ENCODE peak calls at places on chromosomes 5 and 9, in four cellular contexts. One of them, this sample, is unnamed.

GRCh38 chr5:99449786-99450185 is 521.0 kb upstream of the CHD1 start:
- DNase-seq in psoas muscle: no peak
- DNase-seq in PC-3: no peak
- DNase-seq in HCT116: no peak
- DNase-seq in this sample: no peak

GRCh38 chr9:19049872-19050636 is 827 bp downstream of the RRAGA start:
- DNase-seq in psoas muscle: no peak
- DNase-seq in PC-3: peak; percentile 26
- DNase-seq in HCT116: no peak
- DNase-seq in this sample: peak; percentile 22

GRCh38 chr9:108108802-108109448 is 619.4 kb upstream of the KLF4 start:
- DNase-seq in psoas muscle: no peak
- DNase-seq in PC-3: peak; percentile 5
- DNase-seq in HCT116: no peak
- DNase-seq in this sample: no peak

GRCh38 chr5:172801184-172801671 is 30.2 kb upstream of the DUSP1 start:
- DNase-seq in psoas muscle: no peak
- DNase-seq in PC-3: peak; percentile 87
- DNase-seq in HCT116: no peak
- DNase-seq in this sample: peak; percentile 99

GRCh38 chr5:179420476-179420875 is 75.2 kb upstream of the ADAMTS2 start:
- DNase-seq in psoas muscle: no peak
- DNase-seq in PC-3: no peak
- DNase-seq in HCT116: no peak
- DNase-seq in this sample: no peak

GRCh38 chr5:132489871-132490483 is 596 bp downstream of the IRF1 start:
- DNase-seq in psoas muscle: peak; percentile 64
- DNase-seq in PC-3: peak; percentile 22
- DNase-seq in HCT116: no peak
- DNase-seq in this sample: no peak

GRCh38 chr5:72921886-72922285 is 34.0 kb upstream of the FCHO2 start:
- DNase-seq in psoas muscle: no peak
- DNase-seq in PC-3: no peak
- DNase-seq in HCT116: no peak
- DNase-seq in this sample: no peak

GRCh38 chr5:17180957-17181723 is 36.3 kb upstream of the BASP1 start:
- DNase-seq in psoas muscle: no peak
- DNase-seq in PC-3: peak; percentile 95
- DNase-seq in HCT116: no peak
- DNase-seq in this sample: peak; percentile 100

GRCh38 chr5:180352116-180352975 is 790 bp downstream of the GFPT2 start:
- DNase-seq in psoas muscle: peak; percentile 40
- DNase-seq in PC-3: no peak
- DNase-seq in HCT116: no peak
- DNase-seq in this sample: no peak

GRCh38 chr5:90518666-90519065 is 10.7 kb downstream of the LYSMD3 start:
- DNase-seq in psoas muscle: no peak
- DNase-seq in PC-3: peak; percentile 80
- DNase-seq in HCT116: no peak
- DNase-seq in this sample: peak; percentile 25

GRCh38 chr5:85049020-85049419 is 664.3 kb upstream of the EDIL3 start:
- DNase-seq in psoas muscle: no peak
- DNase-seq in PC-3: peak; percentile 77
- DNase-seq in HCT116: peak; percentile 8
- DNase-seq in this sample: no peak

GRCh38 chr9:137387034-137387890 is 35.7 kb downstream of the EXD3 start:
- DNase-seq in psoas muscle: no peak
- DNase-seq in PC-3: no peak
- DNase-seq in HCT116: no peak
- DNase-seq in this sample: no peak

GRCh38 chr9:137388589-137389427 is 34.2 kb downstream of the EXD3 start:
- DNase-seq in psoas muscle: no peak
- DNase-seq in PC-3: no peak
- DNase-seq in HCT116: no peak
- DNase-seq in this sample: no peak

GRCh38 chr9:137389428-137389746 is 33.6 kb downstream of the EXD3 start:
- DNase-seq in psoas muscle: no peak
- DNase-seq in PC-3: no peak
- DNase-seq in HCT116: no peak
- DNase-seq in this sample: no peak

GRCh38 chr9:137390553-137391410 is 32.2 kb downstream of the EXD3 start:
- DNase-seq in psoas muscle: peak; percentile 42
- DNase-seq in PC-3: peak; percentile 31
- DNase-seq in HCT116: no peak
- DNase-seq in this sample: no peak

DNA sequence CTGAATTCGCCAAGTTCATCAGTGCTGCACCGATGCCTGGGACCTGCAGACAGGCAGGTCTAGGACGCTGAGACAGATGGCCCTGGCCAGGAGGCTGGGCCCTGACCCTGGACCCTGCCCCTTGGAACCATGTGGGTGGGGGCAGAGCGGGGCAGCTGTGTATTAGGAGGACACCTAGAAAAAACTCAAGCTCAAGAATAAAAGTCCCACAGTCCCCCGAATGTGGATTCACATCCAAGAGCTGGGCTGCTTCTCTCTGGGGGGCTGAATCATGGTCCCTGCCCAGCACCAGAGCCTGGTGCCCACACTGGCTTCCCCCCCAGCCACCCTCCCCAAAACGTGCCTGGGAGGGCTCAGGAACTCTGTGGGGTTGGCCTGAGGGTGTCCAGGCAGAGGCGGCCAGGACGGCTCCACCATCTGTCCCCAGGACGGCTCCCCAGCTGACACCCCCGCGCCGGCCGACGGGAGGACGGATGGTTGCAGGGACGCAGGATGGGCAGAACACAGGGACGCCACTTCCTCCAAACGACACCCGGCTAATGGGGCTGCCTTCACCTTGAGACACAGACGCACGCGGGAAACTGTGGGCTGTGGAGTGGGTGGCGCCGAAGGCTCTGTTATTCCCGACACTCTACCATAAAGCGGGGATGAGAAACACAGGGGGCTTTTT is 34.9 kb downstream of the EXD3 start:
- DNase-seq in psoas muscle: no peak
- DNase-seq in PC-3: no peak
- DNase-seq in HCT116: no peak
- DNase-seq in this sample: no peak
- H3K27ac ChIP-seq in psoas muscle: peak overlapping the region; percentile 61
- H3K27ac ChIP-seq in PC-3: no peak overlapping the region
- H3K27ac ChIP-seq in HCT116: no peak overlapping the region
- H3K27ac ChIP-seq in this sample: no peak overlapping the region

GRCh38 chr5:148382961-148383360 is 797 bp upstream of the FBXO38 start:
- DNase-seq in psoas muscle: no peak
- DNase-seq in PC-3: peak; percentile 18
- DNase-seq in HCT116: no peak
- DNase-seq in this sample: no peak
- H3K4me1 ChIP-seq in psoas muscle: peaks cover 28% of the 10 kb centered on the region
- H3K4me1 ChIP-seq in PC-3: peaks cover 43% of the 10 kb centered on the region
- H3K4me1 ChIP-seq in HCT116: peaks cover 4% of the 10 kb centered on the region
- H3K4me1 ChIP-seq in this sample: peaks cover 17% of the 10 kb centered on the region

GRCh38 chr9:131178895-131179294 is 53.5 kb downstream of the NUP214 start:
- DNase-seq in psoas muscle: no peak
- DNase-seq in PC-3: no peak
- DNase-seq in HCT116: no peak
- DNase-seq in this sample: no peak

GRCh38 chr9:131178382-131178781 is 53.0 kb downstream of the NUP214 start:
- DNase-seq in psoas muscle: peak; percentile 63
- DNase-seq in PC-3: peak; percentile 51
- DNase-seq in HCT116: peak; percentile 39
- DNase-seq in this sample: peak; percentile 12

GRCh38 chr9:131180454-131180853 is 55.1 kb downstream of the NUP214 start:
- DNase-seq in psoas muscle: no peak
- DNase-seq in PC-3: no peak
- DNase-seq in HCT116: no peak
- DNase-seq in this sample: no peak

GRCh38 chr9:131179561-131180219 is 54.3 kb downstream of the NUP214 start:
- DNase-seq in psoas muscle: no peak
- DNase-seq in PC-3: no peak
- DNase-seq in HCT116: no peak
- DNase-seq in this sample: peak; percentile 49

DNA sequence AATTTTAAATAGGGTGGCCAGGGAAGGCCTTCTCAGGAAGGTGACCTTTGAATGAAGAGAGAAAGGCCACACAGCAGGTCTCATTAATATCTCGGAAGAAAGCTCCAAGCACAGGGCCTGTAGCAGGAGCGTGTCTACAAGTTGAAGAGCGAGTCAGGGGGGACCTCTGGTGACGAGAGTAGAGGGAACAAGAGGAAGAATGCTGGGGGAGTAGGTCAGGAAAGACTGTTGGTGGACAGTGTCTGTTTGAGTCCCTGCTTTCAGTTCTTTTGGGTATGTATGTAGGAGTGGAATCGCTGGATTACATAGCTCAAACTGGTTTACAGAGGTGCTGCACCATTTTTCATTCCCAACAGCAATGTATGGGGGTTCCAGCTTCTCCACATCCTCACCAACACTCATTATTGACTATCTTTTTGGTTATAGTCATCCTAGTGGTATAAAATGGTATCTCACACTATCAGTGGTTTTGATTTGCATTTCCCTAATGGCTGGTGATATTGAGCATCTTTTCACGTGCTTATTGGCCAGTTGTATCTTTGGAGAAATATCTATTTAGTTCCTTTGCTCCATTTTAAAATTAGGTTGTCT is 55.8 kb downstream of the NUP214 start:
- DNase-seq in psoas muscle: no peak
- DNase-seq in PC-3: peak; percentile 11
- DNase-seq in HCT116: no peak
- DNase-seq in this sample: no peak
- TF ChIP-seq CTCF in psoas muscle: no peak
- TF ChIP-seq CTCF in PC-3: peak; percentile 41
- TF ChIP-seq CTCF in HCT116: no peak
- TF ChIP-seq CTCF in this sample: peak; percentile 42

DNA sequence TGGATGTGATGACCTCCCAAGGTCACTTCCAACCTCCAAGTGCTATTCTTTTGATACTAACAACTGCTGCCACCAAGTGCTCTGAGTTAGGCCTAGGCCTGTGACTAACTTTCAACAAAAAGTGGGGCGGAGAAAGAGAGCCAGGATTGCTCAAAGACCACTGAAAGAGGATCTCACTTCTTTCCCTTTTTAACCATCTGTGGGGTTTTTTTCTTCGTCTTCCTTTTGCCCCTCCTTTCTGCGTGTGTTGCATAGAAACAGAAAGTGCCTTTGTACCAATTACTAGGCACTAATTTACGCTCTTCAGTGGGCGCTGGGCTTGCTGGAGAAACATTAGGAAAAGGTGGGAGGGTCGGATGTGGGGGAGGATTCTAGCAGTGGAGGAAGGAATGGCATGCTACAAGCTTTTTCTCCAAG is 8.0 kb downstream of the KLF9 start:
- DNase-seq in psoas muscle: no peak
- DNase-seq in PC-3: no peak
- DNase-seq in HCT116: no peak
- DNase-seq in this sample: no peak
- H3K27ac ChIP-seq in psoas muscle: peak overlapping the region; percentile 100
- H3K27ac ChIP-seq in PC-3: no peak overlapping the region
- H3K27ac ChIP-seq in HCT116: no peak overlapping the region
- H3K27ac ChIP-seq in this sample: peak overlapping the region; percentile 80

DNA sequence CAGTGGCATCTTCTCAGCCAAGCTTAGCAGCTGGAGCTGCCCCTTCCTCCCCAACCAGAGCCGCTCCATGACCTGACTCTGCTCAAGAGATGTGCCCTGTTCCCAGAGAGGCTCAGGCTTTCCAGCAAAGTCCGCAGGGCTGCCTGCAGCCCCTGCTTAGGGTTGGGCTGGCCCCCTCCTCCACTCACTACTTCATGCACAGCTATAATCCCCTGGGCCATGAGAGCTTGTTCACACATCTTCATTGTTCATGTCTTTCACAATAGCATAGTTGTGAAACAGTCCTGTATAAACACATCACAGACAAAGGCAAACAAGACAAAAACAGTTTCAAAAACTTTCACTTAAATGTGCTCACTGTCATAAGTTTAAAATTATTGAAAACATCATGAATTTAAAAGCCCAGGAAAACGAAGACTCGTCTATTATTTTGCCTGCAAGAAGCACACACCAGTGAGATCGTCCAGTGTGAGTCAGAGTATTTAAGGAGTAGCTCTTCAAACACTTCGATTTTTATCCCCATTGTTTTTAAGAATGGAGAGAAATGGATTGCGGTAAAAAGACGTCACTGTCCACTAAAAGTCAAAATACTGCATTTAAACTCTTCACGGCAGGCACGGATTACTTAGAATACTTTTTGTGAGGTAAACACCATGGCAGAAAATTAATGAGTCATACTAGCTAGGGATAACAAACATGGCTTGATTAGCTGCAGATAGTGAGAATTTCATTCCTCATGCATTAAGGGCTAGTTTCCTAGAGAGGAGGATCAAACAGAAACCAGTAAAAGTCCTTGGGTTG is 40.7 kb upstream of the S1PR3 start:
- DNase-seq in psoas muscle: no peak
- DNase-seq in PC-3: peak; percentile 15
- DNase-seq in HCT116: no peak
- DNase-seq in this sample: no peak
- H3K4me1 ChIP-seq in psoas muscle: no peaks in the 10 kb centered on the region
- H3K4me1 ChIP-seq in PC-3: peaks cover 10% of the 10 kb centered on the region
- H3K4me1 ChIP-seq in HCT116: no peaks in the 10 kb centered on the region
- H3K4me1 ChIP-seq in this sample: no peaks in the 10 kb centered on the region

DNA sequence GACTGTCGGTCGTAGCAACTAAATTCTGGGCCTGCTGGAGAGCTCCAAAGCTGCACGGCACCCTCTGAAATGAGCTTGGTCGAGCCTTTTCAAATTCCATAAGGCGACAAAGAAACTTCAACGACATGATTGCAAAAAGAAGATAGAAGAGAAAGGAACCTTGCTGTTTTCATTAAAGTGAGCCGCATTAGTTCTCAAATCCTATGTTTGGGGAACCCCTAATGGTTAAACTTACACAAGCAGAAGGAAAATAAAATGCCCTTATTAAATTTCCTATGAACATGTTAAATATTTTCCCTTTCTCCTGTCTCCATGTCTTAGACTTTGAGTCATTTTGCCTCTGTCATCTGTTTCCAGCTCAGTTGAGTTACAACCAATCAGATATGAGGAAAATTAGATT is 735.7 kb upstream of the WWC1 start:
- DNase-seq in psoas muscle: no peak
- DNase-seq in PC-3: no peak
- DNase-seq in HCT116: no peak
- DNase-seq in this sample: no peak
- TF ChIP-seq CTCF in psoas muscle: no peak
- TF ChIP-seq CTCF in PC-3: no peak
- TF ChIP-seq CTCF in HCT116: no peak
- TF ChIP-seq CTCF in this sample: peak; percentile 26

This sample was measured in foreskin keratinocyte.